ENCODE peak calls at places on chromosomes 6 and 20, in four cellular contexts. W, I, E and G are unnamed samples.

GRCh38 chr20:19710336-19710721 is 47.7 kb upstream of the RIN2 start:
- DNase-seq in W (no peak), I (no peak), E (no peak), G (no peak)

GRCh38 chr6:150566486-150566885 is 33.2 kb upstream of the PLEKHG1 start:
- DNase-seq in W (peak), I (peak), E (no peak), G (no peak)

GRCh38 chr6:2688416-2689064 is 62.2 kb downstream of the MYLK4 start:
- DNase-seq in W (peak), I (peak), E (peak), G (no peak)

GRCh38 chr6:2970753-2971419 is 481 bp downstream of the SERPINB6 start:
- DNase-seq in W (peak), I (peak), E (peak), G (peak)

GRCh38 chr6:108627692-108628565 is 67.2 kb downstream of the FOXO3 start:
- DNase-seq in W (peak), I (peak), E (peak), G (no peak)

GRCh38 chr6:23006656-23007055 is 437.3 kb downstream of the HDGFL1 start:
- DNase-seq in W (no peak), I (no peak), E (no peak), G (no peak)

GRCh38 chr20:51622004-51622874 is 79.7 kb upstream of the NFATC2 start:
- DNase-seq in W (no peak), I (peak), E (no peak), G (no peak)

GRCh38 chr6:158409451-158409850 is 97.2 kb downstream of the TULP4 start:
- DNase-seq in W (no peak), I (no peak), E (peak), G (no peak)

GRCh38 chr6:152338335-152339125 is 298.6 kb downstream of the SYNE1 start:
- DNase-seq in W (peak), I (peak), E (peak), G (peak)

GRCh38 chr6:167528239-167528638 is 203.4 kb downstream of the TTLL2 start:
- DNase-seq in W (no peak), I (no peak), E (no peak), G (no peak)

GRCh38 chr20:46010491-46011405 is 2.0 kb downstream of the MMP9 start:
- DNase-seq in W (peak), I (no peak), E (no peak), G (no peak)

GRCh38 chr20:9211016-9211760 is 142.3 kb downstream of the PLCB4 start:
- DNase-seq in W (no peak), I (no peak), E (no peak), G (no peak)

GRCh38 chr6:55833284-55833683 is 42.1 kb downstream of the BMP5 start:
- DNase-seq in W (no peak), I (no peak), E (no peak), G (no peak)

GRCh38 chr6:166825553-166826145 is 130.7 kb downstream of the RNASET2 start:
- DNase-seq in W (peak), I (peak), E (peak), G (no peak)

GRCh38 chr20:58576590-58576944 is 61.4 kb upstream of the APCDD1L start:
- DNase-seq in W (no peak), I (no peak), E (no peak), G (no peak)

GRCh38 chr20:21096321-21097043 is 9.7 kb downstream of the LINC00237 start:
- DNase-seq in W (peak), I (peak), E (peak), G (no peak)

GRCh38 chr6:1695546-1696494 is 86.1 kb downstream of the FOXC1 start:
- DNase-seq in W (no peak), I (no peak), E (no peak), G (no peak)

GRCh38 chr20:23291575-23292240 is 58.9 kb upstream of the NXT1 start:
- DNase-seq in W (no peak), I (no peak), E (peak), G (no peak)

GRCh38 chr6:86423571-86423970 is 513.8 kb upstream of the HTR1E start:
- DNase-seq in W (no peak), I (no peak), E (no peak), G (no peak)

GRCh38 chr6:149458196-149458595 is 26.6 kb downstream of the ZC3H12D start:
- DNase-seq in W (no peak), I (peak), E (no peak), G (no peak)

GRCh38 chr6:548091-548490 is 108.8 kb downstream of the HUS1B start:
- DNase-seq in W (no peak), I (no peak), E (no peak), G (no peak)

GRCh38 chr20:21173496-21174025 is 47.7 kb downstream of the KIZ start:
- DNase-seq in W (no peak), I (peak), E (no peak), G (no peak)

GRCh38 chr20:3042621-3043020 is 801 bp upstream of the GNRH2 start:
- DNase-seq in W (no peak), I (no peak), E (no peak), G (peak)

GRCh38 chr6:246349-246748 is 45.9 kb upstream of the DUSP22 start:
- DNase-seq in W (no peak), I (peak), E (no peak), G (no peak)

GRCh38 chr20:48797275-48797825 is 30.4 kb downstream of the PREX1 start:
- DNase-seq in W (no peak), I (no peak), E (no peak), G (no peak)

GRCh38 chr6:41187924-41188886 is 12.7 kb downstream of the TREML2 start:
- DNase-seq in W (no peak), I (no peak), E (no peak), G (no peak)

GRCh38 chr6:161374971-161375873 is 101.4 kb upstream of the AGPAT4 start:
- DNase-seq in W (peak), I (no peak), E (no peak), G (peak)

GRCh38 chr6:29553268-29554057 is 6.1 kb downstream of the UBD start:
- DNase-seq in W (peak), I (peak), E (peak), G (peak)

GRCh38 chr20:36784116-36784515 is 10.6 kb upstream of the DSN1 start:
- DNase-seq in W (no peak), I (no peak), E (no peak), G (no peak)